ENCODE peak calls at places on chromosomes 5 and 9, in nine cellular contexts. One of them, this sample, is unnamed.
A peak's percentile ranks its signal among the peaks of the same experiment; 100 is the strongest.

GRCh38 chr5:81787843-81788242 is 36.9 kb upstream of the SSBP2 start:
- DNase-seq in GM12878: no peak
- DNase-seq in ovary: no peak
- DNase-seq in AG04450: peak; percentile 34
- DNase-seq in uterus: peak; percentile 91
- DNase-seq in astrocyte: peak; percentile 69
- DNase-seq in CD4-positive, CD25-positive, alpha-beta regulatory T cell: no peak
- DNase-seq in tibial artery: peak; percentile 88
- DNase-seq in transverse colon: peak; percentile 55
- DNase-seq in this sample: no peak

GRCh38 chr9:86856259-86856658 is 91.0 kb downstream of the GAS1 start:
- DNase-seq in tibial artery: no peak
- DNase-seq in astrocyte: no peak
- DNase-seq in AG04450: no peak
- DNase-seq in uterus: no peak
- DNase-seq in ovary: no peak
- DNase-seq in GM12878: no peak
- DNase-seq in CD4-positive, CD25-positive, alpha-beta regulatory T cell: no peak
- DNase-seq in transverse colon: no peak
- DNase-seq in this sample: no peak

GRCh38 chr5:1502046-1502736 is 21.6 kb downstream of the LPCAT1 start:
- DNase-seq in GM12878: no peak
- DNase-seq in tibial artery: peak; percentile 58
- DNase-seq in astrocyte: no peak
- DNase-seq in uterus: no peak
- DNase-seq in transverse colon: peak; percentile 41
- DNase-seq in ovary: no peak
- DNase-seq in AG04450: no peak
- DNase-seq in CD4-positive, CD25-positive, alpha-beta regulatory T cell: no peak
- DNase-seq in this sample: no peak

GRCh38 chr9:91896513-91897121 is 53.4 kb downstream of the ROR2 start:
- DNase-seq in ovary: peak; percentile 78
- DNase-seq in AG04450: no peak
- DNase-seq in GM12878: no peak
- DNase-seq in CD4-positive, CD25-positive, alpha-beta regulatory T cell: no peak
- DNase-seq in uterus: peak; percentile 83
- DNase-seq in transverse colon: peak; percentile 40
- DNase-seq in tibial artery: no peak
- DNase-seq in astrocyte: peak; percentile 76
- DNase-seq in this sample: peak; percentile 84

GRCh38 chr5:58459860-58460726 is at the start of gene PLK2:
- DNase-seq in transverse colon: peak; percentile 96
- DNase-seq in ovary: peak; percentile 97
- DNase-seq in astrocyte: peak; percentile 83
- DNase-seq in GM12878: no peak
- DNase-seq in uterus: peak; percentile 95
- DNase-seq in CD4-positive, CD25-positive, alpha-beta regulatory T cell: peak; percentile 88
- DNase-seq in tibial artery: peak; percentile 93
- DNase-seq in AG04450: peak; percentile 93
- DNase-seq in this sample: peak; percentile 88

GRCh38 chr5:71960196-71960595 is 147.1 kb upstream of the MAP1B start:
- DNase-seq in ovary: no peak
- DNase-seq in transverse colon: no peak
- DNase-seq in uterus: no peak
- DNase-seq in CD4-positive, CD25-positive, alpha-beta regulatory T cell: no peak
- DNase-seq in GM12878: no peak
- DNase-seq in astrocyte: no peak
- DNase-seq in AG04450: no peak
- DNase-seq in tibial artery: no peak
- DNase-seq in this sample: no peak

GRCh38 chr9:132242621-132243155 is 80.8 kb downstream of the NTNG2 start:
- DNase-seq in transverse colon: no peak
- DNase-seq in AG04450: no peak
- DNase-seq in CD4-positive, CD25-positive, alpha-beta regulatory T cell: no peak
- DNase-seq in tibial artery: no peak
- DNase-seq in ovary: no peak
- DNase-seq in GM12878: no peak
- DNase-seq in astrocyte: no peak
- DNase-seq in uterus: no peak
- DNase-seq in this sample: peak; percentile 55

GRCh38 chr5:115455241-115455640 is 89.3 kb downstream of the FEM1C start:
- DNase-seq in transverse colon: no peak
- DNase-seq in AG04450: peak; percentile 27
- DNase-seq in CD4-positive, CD25-positive, alpha-beta regulatory T cell: no peak
- DNase-seq in ovary: no peak
- DNase-seq in tibial artery: peak; percentile 37
- DNase-seq in GM12878: no peak
- DNase-seq in uterus: no peak
- DNase-seq in astrocyte: peak; percentile 84
- DNase-seq in this sample: no peak

GRCh38 chr5:2008851-2009629 is 126.3 kb upstream of the IRX4 start:
- DNase-seq in CD4-positive, CD25-positive, alpha-beta regulatory T cell: no peak
- DNase-seq in tibial artery: no peak
- DNase-seq in GM12878: no peak
- DNase-seq in uterus: no peak
- DNase-seq in AG04450: no peak
- DNase-seq in transverse colon: no peak
- DNase-seq in astrocyte: no peak
- DNase-seq in ovary: no peak
- DNase-seq in this sample: no peak

GRCh38 chr5:6372251-6373080 is 5.9 kb downstream of the MED10 start:
- DNase-seq in ovary: no peak
- DNase-seq in astrocyte: no peak
- DNase-seq in AG04450: no peak
- DNase-seq in uterus: no peak
- DNase-seq in GM12878: no peak
- DNase-seq in CD4-positive, CD25-positive, alpha-beta regulatory T cell: no peak
- DNase-seq in transverse colon: no peak
- DNase-seq in tibial artery: no peak
- DNase-seq in this sample: no peak

GRCh38 chr9:126309427-126310179 is 17.0 kb upstream of the MVB12B start:
- DNase-seq in uterus: no peak
- DNase-seq in CD4-positive, CD25-positive, alpha-beta regulatory T cell: no peak
- DNase-seq in transverse colon: no peak
- DNase-seq in ovary: no peak
- DNase-seq in tibial artery: no peak
- DNase-seq in astrocyte: no peak
- DNase-seq in GM12878: no peak
- DNase-seq in AG04450: no peak
- DNase-seq in this sample: no peak

GRCh38 chr5:89457411-89458329 is 574.7 kb upstream of the MEF2C start:
- DNase-seq in CD4-positive, CD25-positive, alpha-beta regulatory T cell: no peak
- DNase-seq in uterus: peak; percentile 41
- DNase-seq in ovary: no peak
- DNase-seq in transverse colon: no peak
- DNase-seq in tibial artery: peak; percentile 47
- DNase-seq in AG04450: no peak
- DNase-seq in astrocyte: peak; percentile 80
- DNase-seq in GM12878: no peak
- DNase-seq in this sample: no peak

GRCh38 chr9:32351845-32352244 is 32.6 kb upstream of the ACO1 start:
- DNase-seq in astrocyte: no peak
- DNase-seq in GM12878: no peak
- DNase-seq in transverse colon: no peak
- DNase-seq in uterus: no peak
- DNase-seq in tibial artery: no peak
- DNase-seq in AG04450: no peak
- DNase-seq in ovary: no peak
- DNase-seq in CD4-positive, CD25-positive, alpha-beta regulatory T cell: no peak
- DNase-seq in this sample: peak; percentile 49

DNA sequence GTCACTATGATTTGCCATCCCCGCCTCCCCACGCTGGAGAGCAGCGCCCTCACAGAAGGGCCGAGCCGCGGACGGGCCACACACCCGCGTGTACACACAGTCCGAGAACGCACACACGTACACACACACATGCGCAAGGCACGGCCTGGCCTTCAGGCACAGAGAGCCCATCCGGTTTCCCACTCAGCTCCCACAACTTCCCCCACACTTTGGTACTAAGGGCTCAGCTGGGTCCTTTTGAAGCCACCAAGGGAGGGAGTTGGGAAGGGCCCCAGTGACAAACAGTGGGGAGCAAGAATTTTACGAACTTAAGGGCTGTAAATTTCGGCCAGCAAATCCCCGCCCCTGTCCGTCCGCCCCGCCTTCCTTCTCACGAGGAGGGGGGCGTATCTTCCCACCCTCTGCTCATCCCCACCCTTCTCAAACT is 133.3 kb upstream of the HAND1 start:
- DNase-seq in CD4-positive, CD25-positive, alpha-beta regulatory T cell: no peak
- DNase-seq in ovary: no peak
- DNase-seq in tibial artery: no peak
- DNase-seq in uterus: no peak
- DNase-seq in astrocyte: peak; percentile 12
- DNase-seq in transverse colon: no peak
- DNase-seq in GM12878: no peak
- DNase-seq in AG04450: no peak
- DNase-seq in this sample: no peak
- H3K4me3 ChIP-seq in CD4-positive, CD25-positive, alpha-beta regulatory T cell: no peak overlapping the region
- H3K4me3 ChIP-seq in ovary: no peak overlapping the region
- H3K4me3 ChIP-seq in tibial artery: peak overlapping the region; percentile 23
- H3K4me3 ChIP-seq in uterus: no peak overlapping the region
- H3K4me3 ChIP-seq in astrocyte: peak overlapping the region; percentile 47
- H3K4me3 ChIP-seq in transverse colon: no peak overlapping the region
- H3K4me3 ChIP-seq in GM12878: no peak overlapping the region
- H3K4me3 ChIP-seq in AG04450: peak overlapping the region; percentile 47
- H3K4me3 ChIP-seq in this sample: no peak overlapping the region

GRCh38 chr5:37835400-37835973 is 4.4 kb downstream of the GDNF start:
- DNase-seq in uterus: no peak
- DNase-seq in ovary: no peak
- DNase-seq in astrocyte: no peak
- DNase-seq in AG04450: no peak
- DNase-seq in transverse colon: no peak
- DNase-seq in tibial artery: no peak
- DNase-seq in CD4-positive, CD25-positive, alpha-beta regulatory T cell: no peak
- DNase-seq in GM12878: no peak
- DNase-seq in this sample: no peak

GRCh38 chr5:37830348-37830747 is 9.5 kb downstream of the GDNF start:
- DNase-seq in tibial artery: no peak
- DNase-seq in AG04450: no peak
- DNase-seq in GM12878: no peak
- DNase-seq in uterus: no peak
- DNase-seq in CD4-positive, CD25-positive, alpha-beta regulatory T cell: no peak
- DNase-seq in transverse colon: no peak
- DNase-seq in ovary: no peak
- DNase-seq in astrocyte: no peak
- DNase-seq in this sample: no peak

GRCh38 chr5:37833990-37834389 is 5.9 kb downstream of the GDNF start:
- DNase-seq in transverse colon: no peak
- DNase-seq in tibial artery: no peak
- DNase-seq in CD4-positive, CD25-positive, alpha-beta regulatory T cell: no peak
- DNase-seq in ovary: no peak
- DNase-seq in uterus: no peak
- DNase-seq in GM12878: no peak
- DNase-seq in AG04450: no peak
- DNase-seq in astrocyte: no peak
- DNase-seq in this sample: no peak

GRCh38 chr5:37834542-37835399 is 5.1 kb downstream of the GDNF start:
- DNase-seq in AG04450: no peak
- DNase-seq in GM12878: no peak
- DNase-seq in uterus: no peak
- DNase-seq in tibial artery: no peak
- DNase-seq in CD4-positive, CD25-positive, alpha-beta regulatory T cell: no peak
- DNase-seq in ovary: no peak
- DNase-seq in astrocyte: no peak
- DNase-seq in transverse colon: no peak
- DNase-seq in this sample: no peak

DNA sequence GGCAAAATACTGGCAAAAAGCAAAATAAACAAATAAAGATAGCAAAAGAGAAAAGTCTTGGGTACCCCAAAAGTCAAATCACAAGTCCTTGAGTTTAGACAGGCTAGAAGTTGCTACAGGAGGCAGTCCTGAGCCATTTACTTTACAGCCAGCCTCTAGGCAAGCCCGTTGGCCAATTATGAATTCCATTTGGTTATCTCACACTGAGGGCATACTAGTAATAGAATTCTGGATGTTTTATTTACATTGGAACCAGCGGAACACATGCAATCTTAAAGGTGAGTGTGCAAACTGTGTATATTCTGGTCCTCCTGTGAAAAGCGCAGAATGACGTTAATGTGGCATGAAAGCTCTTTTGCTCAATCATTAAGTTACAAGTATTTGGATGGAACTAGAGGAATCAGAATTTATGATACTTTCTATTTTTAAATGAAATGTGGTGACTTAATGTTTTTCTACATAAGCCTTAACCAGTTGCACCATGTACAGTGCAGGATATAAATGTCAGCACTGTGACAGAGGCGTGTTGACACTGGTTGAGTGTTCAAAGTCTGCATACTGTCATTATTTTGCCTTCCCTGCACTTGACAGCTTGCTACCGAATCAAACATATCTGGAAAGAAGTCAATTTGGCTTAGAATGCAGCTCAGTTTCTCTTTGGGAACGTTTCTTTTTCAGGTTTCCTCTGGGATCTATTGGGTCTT is 7.9 kb downstream of the GDNF start:
- DNase-seq in ovary: no peak
- DNase-seq in GM12878: no peak
- DNase-seq in AG04450: peak; percentile 59
- DNase-seq in CD4-positive, CD25-positive, alpha-beta regulatory T cell: no peak
- DNase-seq in uterus: no peak
- DNase-seq in astrocyte: no peak
- DNase-seq in transverse colon: no peak
- DNase-seq in tibial artery: no peak
- DNase-seq in this sample: no peak
- H3K27me3 ChIP-seq in ovary: no peaks in the 10 kb centered on the region
- H3K27me3 ChIP-seq in GM12878: peaks cover 13% of the 10 kb centered on the region
- H3K27me3 ChIP-seq in AG04450: no peaks in the 10 kb centered on the region
- H3K27me3 ChIP-seq in CD4-positive, CD25-positive, alpha-beta regulatory T cell: peaks cover 32% of the 10 kb centered on the region
- H3K27me3 ChIP-seq in uterus: no peaks in the 10 kb centered on the region
- H3K27me3 ChIP-seq in astrocyte: peaks cover 6% of the 10 kb centered on the region
- H3K27me3 ChIP-seq in transverse colon: peaks cover 43% of the 10 kb centered on the region
- H3K27me3 ChIP-seq in tibial artery: no peaks in the 10 kb centered on the region
- H3K27me3 ChIP-seq in this sample: peaks cover 26% of the 10 kb centered on the region

DNA sequence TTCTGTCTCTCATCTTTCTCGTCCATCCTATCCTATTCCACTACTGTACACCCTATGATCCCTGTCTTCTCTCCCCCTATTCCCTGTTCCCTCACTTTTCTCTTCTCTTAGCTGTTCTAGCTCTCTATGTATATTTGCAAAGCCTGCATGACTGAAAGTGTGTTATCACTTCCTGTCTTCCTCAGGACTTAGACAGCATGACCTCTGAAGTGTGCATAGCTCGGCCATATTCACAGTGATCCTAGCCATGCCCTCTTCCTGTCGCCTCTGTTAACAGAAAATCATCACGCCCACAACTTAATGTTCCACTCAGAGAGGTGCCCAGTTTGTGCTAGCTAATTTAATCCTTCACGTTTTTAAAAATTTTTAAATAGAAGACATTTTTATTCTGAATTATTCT is 35.8 kb upstream of the CDH6 start:
- DNase-seq in astrocyte: no peak
- DNase-seq in GM12878: no peak
- DNase-seq in CD4-positive, CD25-positive, alpha-beta regulatory T cell: no peak
- DNase-seq in ovary: no peak
- DNase-seq in AG04450: no peak
- DNase-seq in transverse colon: no peak
- DNase-seq in uterus: no peak
- DNase-seq in tibial artery: no peak
- DNase-seq in this sample: no peak
- H3K4me3 ChIP-seq in astrocyte: no peak overlapping the region
- H3K4me3 ChIP-seq in GM12878: no peak overlapping the region
- H3K4me3 ChIP-seq in CD4-positive, CD25-positive, alpha-beta regulatory T cell: no peak overlapping the region
- H3K4me3 ChIP-seq in ovary: no peak overlapping the region
- H3K4me3 ChIP-seq in AG04450: no peak overlapping the region
- H3K4me3 ChIP-seq in transverse colon: no peak overlapping the region
- H3K4me3 ChIP-seq in uterus: no peak overlapping the region
- H3K4me3 ChIP-seq in tibial artery: no peak overlapping the region
- H3K4me3 ChIP-seq in this sample: no peak overlapping the region

GRCh38 chr5:177396807-177397206 is 3.7 kb downstream of the PFN3 start:
- DNase-seq in uterus: no peak
- DNase-seq in tibial artery: no peak
- DNase-seq in AG04450: no peak
- DNase-seq in transverse colon: no peak
- DNase-seq in ovary: no peak
- DNase-seq in GM12878: no peak
- DNase-seq in astrocyte: no peak
- DNase-seq in CD4-positive, CD25-positive, alpha-beta regulatory T cell: no peak
- DNase-seq in this sample: no peak
- H3K27me3 ChIP-seq in uterus: peaks cover 25% of the 10 kb centered on the region
- H3K27me3 ChIP-seq in tibial artery: peaks cover 7% of the 10 kb centered on the region
- H3K27me3 ChIP-seq in AG04450: peaks cover 60% of the 10 kb centered on the region
- H3K27me3 ChIP-seq in transverse colon: peaks cover 27% of the 10 kb centered on the region
- H3K27me3 ChIP-seq in ovary: peaks cover 7% of the 10 kb centered on the region
- H3K27me3 ChIP-seq in GM12878: no peaks in the 10 kb centered on the region
- H3K27me3 ChIP-seq in astrocyte: peaks cover 30% of the 10 kb centered on the region
- H3K27me3 ChIP-seq in CD4-positive, CD25-positive, alpha-beta regulatory T cell: no peaks in the 10 kb centered on the region
- H3K27me3 ChIP-seq in this sample: no peaks in the 10 kb centered on the region

This sample was measured in WERI-Rb-1.